ENCODE peak calls at places on chromosomes 16 and 17, in seven cellular contexts. B is neural progenitor cell; M is CD8-positive, alpha-beta T cell; Y is prostate gland; Z is lung; O is BE2C; J is uterus. P is an unnamed sample.

GRCh38 chr17:21243516-21244303 is 9.5 kb downstream of the NATD1 start:
- DNase-seq in J (no peak), B (no peak), M (no peak), Z (no peak), O (no peak), Y (no peak), P (no peak)

GRCh38 chr16:72455743-72456659 is 284.0 kb upstream of the PMFBP1 start:
- DNase-seq in O (peak), Y (peak), M (no peak), B (no peak), J (no peak), Z (no peak), P (peak)

GRCh38 chr16:2953706-2954105 is 10.4 kb upstream of the KREMEN2 start:
- DNase-seq in B (no peak), Y (no peak), O (peak), M (no peak), J (no peak), Z (no peak), P (no peak)

GRCh38 chr16:12095275-12096161 is 119.0 kb downstream of the SNX29 start:
- DNase-seq in M (peak), B (peak), O (peak), Z (peak), J (peak), Y (peak), P (peak)

GRCh38 chr17:69473801-69474170 is 59.3 kb downstream of the MAP2K6 start:
- DNase-seq in Z (no peak), M (no peak), O (no peak), Y (no peak), B (no peak), J (no peak), P (no peak)

GRCh38 chr17:81183316-81183715 is 17.3 kb upstream of the AATK start:
- DNase-seq in Z (no peak), Y (no peak), B (no peak), M (no peak), J (no peak), O (no peak), P (no peak)

GRCh38 chr17:29124135-29124930 is 55.9 kb downstream of the MYO18A start:
- DNase-seq in J (peak), M (peak), B (peak), Y (no peak), Z (peak), O (peak), P (no peak)

GRCh38 chr16:59510008-59510424 is 775.9 kb upstream of the GOT2 start:
- DNase-seq in J (no peak), M (no peak), Z (no peak), B (no peak), O (no peak), Y (no peak), P (peak)

GRCh38 chr16:2487903-2488531 is 13.1 kb downstream of the TBC1D24 start:
- DNase-seq in M (no peak), Y (no peak), B (no peak), Z (no peak), J (no peak), O (peak), P (no peak)

GRCh38 chr17:38536661-38537060 is 69.1 kb downstream of the SRCIN1 start:
- DNase-seq in M (no peak), O (no peak), J (no peak), Y (no peak), Z (no peak), B (no peak), P (no peak)

GRCh38 chr16:55257971-55258613 is 65.9 kb upstream of the IRX6 start:
- DNase-seq in Y (no peak), M (peak), J (no peak), O (peak), B (peak), Z (peak), P (peak)

GRCh38 chr17:76914937-76915336 is 46.7 kb downstream of the MGAT5B start:
- DNase-seq in O (no peak), J (no peak), Z (no peak), B (no peak), M (no peak), Y (no peak), P (no peak)

GRCh38 chr17:44557653-44558285 is 485 bp downstream of the FZD2 start:
- DNase-seq in B (peak), M (peak), J (peak), Y (no peak), Z (no peak), O (peak), P (no peak)

GRCh38 chr16:35210681-35211433 is 1751.4 kb downstream of the TP53TG3F start:
- DNase-seq in M (no peak), O (no peak), Y (no peak), Z (no peak), B (no peak), J (no peak), P (peak)

GRCh38 chr17:77382356-77382911 is 241.7 kb downstream of the SEC14L1 start:
- DNase-seq in J (no peak), Y (no peak), M (no peak), B (peak), O (no peak), Z (no peak), P (no peak)

GRCh38 chr17:78121801-78122220 is 6.7 kb downstream of the TMC6 start:
- DNase-seq in O (no peak), J (no peak), M (no peak), B (no peak), Y (no peak), Z (no peak), P (no peak)

GRCh38 chr17:10233157-10233556 is 34.8 kb upstream of the GAS7 start:
- DNase-seq in M (no peak), J (no peak), Y (no peak), O (no peak), Z (no peak), B (no peak), P (no peak)

GRCh38 chr16:54928016-54928356 is 2.7 kb upstream of the IRX5 start:
- DNase-seq in B (peak), M (no peak), Z (no peak), Y (no peak), J (no peak), O (no peak), P (no peak)

GRCh38 chr16:88359008-88359407 is 23.8 kb upstream of the ZNF469 start:
- DNase-seq in J (no peak), Z (no peak), M (no peak), O (peak), Y (no peak), B (no peak), P (no peak)

GRCh38 chr16:89100601-89101302 is 7.1 kb downstream of the ACSF3 start:
- DNase-seq in Y (no peak), Z (no peak), B (no peak), M (no peak), O (no peak), J (no peak), P (no peak)

GRCh38 chr17:3043737-3044365 is 19.6 kb downstream of the OR1D5 start:
- DNase-seq in O (peak), J (no peak), B (peak), M (no peak), Z (no peak), Y (no peak), P (no peak)

GRCh38 chr16:26680671-26681070 is 386.1 kb upstream of the C16orf82 start:
- DNase-seq in Z (no peak), B (no peak), O (no peak), Y (no peak), M (no peak), J (no peak), P (no peak)

GRCh38 chr17:17999364-18000007 is 26.8 kb downstream of the DRC3 start:
- DNase-seq in Z (no peak), J (no peak), M (no peak), O (no peak), Y (no peak), B (no peak), P (no peak)

GRCh38 chr17:30920683-30921543 is 832 bp upstream of the ADAP2 start:
- DNase-seq in Z (no peak), J (no peak), O (no peak), M (no peak), Y (no peak), B (no peak), P (no peak)

GRCh38 chr17:40242774-40243173 is 23.7 kb downstream of the WIPF2 start:
- DNase-seq in J (no peak), Y (no peak), O (peak), B (no peak), Z (no peak), M (no peak), P (no peak)

GRCh38 chr17:62720126-62720850 is 87.8 kb downstream of the MARCHF10 start:
- DNase-seq in J (no peak), Y (no peak), B (peak), Z (no peak), O (no peak), M (no peak), P (no peak)

GRCh38 chr16:19757762-19758595 is 39.9 kb downstream of the IQCK start:
- DNase-seq in Y (no peak), J (no peak), B (no peak), M (no peak), Z (no peak), O (no peak), P (no peak)

GRCh38 chr17:81239714-81240555 is 817 bp downstream of the NDUFAF8 start:
- DNase-seq in Z (no peak), Y (no peak), B (peak), O (no peak), M (no peak), J (no peak), P (no peak)

GRCh38 chr17:82346342-82347300 is 12.4 kb upstream of the TEX19 start:
- DNase-seq in O (no peak), M (no peak), B (no peak), Y (no peak), J (no peak), Z (no peak), P (no peak)
- TF ChIP-seq CTCF in O (no peak), M (no peak), B (no peak), Y (no peak), J (no peak), Z (no peak), P (no peak)

GRCh38 chr17:50165867-50166517 is at the start of gene SGCA:
- DNase-seq in M (no peak), Y (no peak), Z (no peak), O (no peak), J (no peak), B (no peak), P (no peak)

GRCh38 chr17:50165066-50165465 is 739 bp upstream of the SGCA start:
- DNase-seq in M (no peak), J (no peak), Z (no peak), Y (no peak), B (no peak), O (no peak), P (no peak)

GRCh38 chr17:50167371-50167770 is 1.6 kb downstream of the SGCA start:
- DNase-seq in B (no peak), J (no peak), Z (no peak), O (no peak), Y (no peak), M (no peak), P (no peak)

GRCh38 chr17:50165466-50165865 is 339 bp upstream of the SGCA start:
- DNase-seq in O (no peak), M (no peak), Z (no peak), Y (no peak), B (no peak), J (no peak), P (no peak)

GRCh38 chr17:50166518-50167181 is 845 bp downstream of the SGCA start:
- DNase-seq in Y (no peak), Z (no peak), M (no peak), B (no peak), J (no peak), O (no peak), P (no peak)
- H3K4me3 ChIP-seq in Y (peak), Z (no peak), M (no peak), B (no peak), J (no peak), O (no peak), P (no peak)

DNA sequence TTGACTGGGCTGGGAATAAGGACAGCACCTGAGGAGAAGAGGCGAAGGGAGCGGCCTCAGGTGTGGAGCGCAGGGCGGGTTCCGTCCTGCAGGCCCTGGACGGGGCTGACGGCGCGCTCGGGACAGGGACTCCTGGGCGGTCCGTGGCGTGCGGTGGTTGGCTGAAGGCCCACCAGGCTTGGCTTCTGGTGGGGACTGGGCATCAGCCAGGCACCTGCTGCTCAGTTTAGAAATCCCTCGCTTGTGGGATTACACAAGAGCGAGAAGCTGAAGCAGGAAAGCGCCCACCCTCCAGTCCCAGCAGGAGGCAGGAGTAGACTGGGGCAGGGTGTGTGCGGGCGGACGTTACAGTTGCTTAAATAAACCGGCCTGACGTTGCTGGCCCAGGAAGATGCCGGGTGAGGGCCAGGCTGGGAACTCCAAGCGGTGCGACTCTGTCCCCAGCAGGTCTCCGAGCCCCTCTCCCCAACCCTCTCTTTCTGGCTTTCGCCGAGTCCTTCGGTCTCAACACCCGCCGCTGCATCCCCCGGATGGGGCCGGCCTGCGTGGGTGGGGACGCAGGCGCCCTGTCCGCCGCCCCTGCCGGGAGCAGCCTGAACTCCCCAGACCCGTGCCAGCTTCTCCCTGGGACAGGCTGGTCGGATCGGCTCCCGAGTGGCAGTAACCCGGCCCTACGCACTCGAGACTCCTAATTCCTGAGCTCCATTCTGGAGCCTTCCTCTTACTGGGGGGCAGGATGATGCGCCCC is 639 bp downstream of the MIF4GD start:
- DNase-seq in O (peak), M (peak), Y (peak), J (peak), B (peak), Z (peak), P (no peak)
- TF ChIP-seq CTCF in O (peak), M (no peak), Y (peak), J (peak), B (no peak), Z (no peak), P (peak)

GRCh38 chr16:68255712-68256111 is 8.6 kb upstream of the SLC7A6 start:
- DNase-seq in Z (no peak), Y (no peak), B (no peak), O (no peak), J (no peak), M (no peak), P (no peak)

GRCh38 chr16:68257906-68258800 is 6.2 kb upstream of the SLC7A6 start:
- DNase-seq in Y (no peak), B (no peak), Z (no peak), J (no peak), O (no peak), M (no peak), P (no peak)

GRCh38 chr16:68259421-68259820 is 4.9 kb upstream of the SLC7A6 start:
- DNase-seq in Z (no peak), O (no peak), M (no peak), J (no peak), B (no peak), Y (no peak), P (no peak)

GRCh38 chr16:68259007-68259406 is 5.3 kb upstream of the SLC7A6 start:
- DNase-seq in O (no peak), Y (no peak), M (no peak), J (no peak), B (no peak), Z (no peak), P (no peak)

GRCh38 chr16:68257251-68257905 is 6.9 kb upstream of the SLC7A6 start:
- DNase-seq in B (no peak), Y (no peak), Z (no peak), O (peak), M (no peak), J (no peak), P (no peak)
- H3K4me3 ChIP-seq in B (no peak), Y (no peak), Z (no peak), O (no peak), M (no peak), J (no peak), P (no peak)

GRCh38 chr16:76797457-76797856 is 393.5 kb upstream of the MON1B start:
- DNase-seq in Z (no peak), M (no peak), O (no peak), Y (no peak), B (no peak), J (no peak), P (no peak)
- TF ChIP-seq CTCF in Z (no peak), M (no peak), O (no peak), Y (no peak), B (no peak), J (no peak), P (no peak)

DNA sequence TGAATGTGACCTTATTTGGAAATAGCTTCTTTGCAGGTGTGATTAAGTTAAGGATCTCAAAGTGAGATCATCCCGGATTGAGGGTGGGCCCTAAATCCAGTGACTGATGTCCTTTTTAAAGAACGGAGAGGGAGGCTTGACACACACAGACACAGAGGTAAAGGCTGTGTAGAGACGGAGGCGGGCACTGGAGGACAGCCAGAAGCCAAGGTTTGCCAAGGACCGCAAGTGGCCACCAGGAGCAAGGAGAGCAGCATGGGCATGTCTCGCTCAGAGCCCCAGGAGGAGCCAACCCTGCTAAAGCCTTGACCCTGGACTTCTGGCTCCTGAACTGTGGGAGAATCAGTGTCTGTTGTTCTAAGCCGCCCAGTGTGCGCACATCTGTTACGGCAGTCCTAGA is 15.4 kb downstream of the CNGB1 start:
- DNase-seq in J (no peak), O (no peak), Z (peak), Y (peak), B (no peak), M (no peak), P (peak)
- H3K4me3 ChIP-seq in J (no peak), O (no peak), Z (no peak), Y (no peak), B (no peak), M (no peak), P (no peak)

GRCh38 chr16:65180986-65181710 is 59.3 kb upstream of the CDH11 start:
- DNase-seq in B (no peak), O (no peak), J (no peak), Y (no peak), M (no peak), Z (no peak), P (no peak)
- TF ChIP-seq CTCF in B (no peak), O (no peak), J (no peak), Y (no peak), M (no peak), Z (no peak), P (no peak)

DNA sequence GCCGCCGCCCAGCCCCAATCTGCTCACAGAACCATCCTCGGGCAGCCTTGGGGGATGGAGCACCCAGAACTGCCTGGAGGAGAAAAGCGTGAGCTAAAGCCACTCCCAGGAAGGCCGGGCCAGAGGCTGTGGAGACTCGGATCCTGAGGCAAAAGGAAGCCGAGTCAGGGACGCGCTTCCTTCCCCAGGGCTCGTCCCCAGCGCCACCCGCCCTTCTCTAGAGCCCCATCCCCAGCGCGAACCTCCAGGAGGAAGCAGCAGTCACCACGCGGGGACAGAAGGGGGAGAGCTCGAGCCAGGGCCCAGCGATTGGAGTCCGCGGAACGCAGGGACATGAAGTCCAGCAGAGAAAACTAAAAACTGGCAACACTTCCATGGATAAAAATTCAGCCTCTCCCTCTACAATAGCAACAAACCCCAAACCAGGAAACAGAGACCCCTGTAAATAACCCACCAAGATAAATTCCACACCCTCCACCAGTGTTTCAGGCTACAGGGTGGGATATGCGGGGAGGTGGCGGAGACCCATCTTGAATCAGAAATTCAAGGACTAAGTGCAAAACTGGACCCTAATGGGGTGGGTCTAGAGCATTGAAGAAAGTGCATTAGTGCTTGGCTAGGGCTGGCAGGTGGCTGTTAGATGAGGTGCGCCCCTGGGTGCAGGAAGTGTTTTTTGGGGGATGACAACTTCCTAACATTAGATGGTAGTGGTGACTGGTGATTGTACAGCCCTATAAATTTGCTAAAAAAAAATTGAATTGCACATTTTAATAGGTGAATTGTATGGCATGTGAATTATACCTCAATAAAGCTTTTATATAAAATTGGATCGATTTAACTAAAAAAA is 116.1 kb upstream of the METRNL start:
- DNase-seq in Y (peak), Z (peak), M (peak), O (peak), J (peak), B (peak), P (no peak)
- H3K4me3 ChIP-seq in Y (no peak), Z (no peak), M (no peak), O (peak), J (no peak), B (peak), P (no peak)

P was measured in LNCaP clone FGC.